ENCODE peak calls at places on chromosomes 13 and 19, in four cellular contexts. J is stimulated activated CD4-positive, alpha-beta T cell treated with anti-CD3 and anti-CD28 coated beads, Interleukin-4, amount 100 ng/mL, for 24 hours; C is stimulated activated CD8-positive, alpha-beta memory T cell treated with anti-CD3 and anti-CD28 coated beads, Interleukin-7, amount 100 ng/mL, for 48 hours; I is epithelial cell of esophagus. A is an unnamed sample.

GRCh38 chr19:7861619-7862412 is 12.4 kb downstream of the PRR36 start:
- DNase-seq in C (no peak), I (no peak), J (no peak), A (no peak)

GRCh38 chr13:70568571-70568970 is 460.3 kb upstream of the KLHL1 start:
- DNase-seq in J (no peak), I (peak; percentile 59), C (no peak), A (peak; percentile 49)

GRCh38 chr19:35120898-35121297 is 5.3 kb downstream of the FXYD3 start:
- DNase-seq in C (no peak), J (no peak), I (no peak), A (no peak)

GRCh38 chr19:17867087-17867486 is 4.7 kb upstream of the SLC5A5 start:
- DNase-seq in I (no peak), C (no peak), J (no peak), A (no peak)

GRCh38 chr19:53365899-53366493 is 491 bp downstream of the ZNF525 start:
- DNase-seq in C (no peak), J (peak; percentile 44), I (peak; percentile 37), A (no peak)

GRCh38 chr13:31793246-31793645 is 53.9 kb downstream of the RXFP2 start:
- DNase-seq in J (no peak), I (no peak), C (no peak), A (no peak)

GRCh38 chr19:20558011-20558410 is 7.6 kb downstream of the ZNF737 start:
- DNase-seq in J (no peak), C (no peak), I (no peak), A (no peak)

GRCh38 chr13:75636339-75637095 is 387 bp downstream of the LMO7 start:
- DNase-seq in C (peak; percentile 12), J (peak; percentile 27), I (peak; percentile 26), A (no peak)

GRCh38 chr13:28321751-28322150 is 173.2 kb downstream of the FLT1 start:
- DNase-seq in J (no peak), I (no peak), C (no peak), A (no peak)

GRCh38 chr19:36120092-36120983 is 5.1 kb downstream of the TBCB start:
- DNase-seq in J (no peak), I (no peak), C (no peak), A (no peak)

GRCh38 chr19:46574533-46574932 is 26.6 kb upstream of the CALM3 start:
- DNase-seq in J (peak; percentile 59), I (no peak), C (peak; percentile 14), A (no peak)

A was measured in NCI-H460.